ENCODE peak calls at places on chromosomes 3 and 15, in ten cellular contexts. One of them, this sample, is unnamed.

GRCh38 chr3:124701687-124702086 is 28.6 kb upstream of the UMPS start:
- DNase-seq in progenitor cell of endocrine pancreas: no peak
- DNase-seq in Peyer's patch: no peak
- DNase-seq in GM20000: no peak
- DNase-seq in neural crest cell: no peak
- DNase-seq in left lung: no peak
- DNase-seq in cardiac fibroblast: peak
- DNase-seq in fibroblast of lung: peak
- DNase-seq in upper lobe of right lung: no peak
- DNase-seq in brain microvascular endothelial cell: peak
- DNase-seq in this sample: peak

GRCh38 chr3:94735354-94735753 is 672.5 kb downstream of the NSUN3 start:
- DNase-seq in progenitor cell of endocrine pancreas: no peak
- DNase-seq in Peyer's patch: no peak
- DNase-seq in GM20000: no peak
- DNase-seq in neural crest cell: no peak
- DNase-seq in left lung: no peak
- DNase-seq in cardiac fibroblast: no peak
- DNase-seq in fibroblast of lung: no peak
- DNase-seq in upper lobe of right lung: no peak
- DNase-seq in brain microvascular endothelial cell: no peak
- DNase-seq in this sample: no peak

GRCh38 chr15:73922186-73923151 is 3.8 kb upstream of the LOXL1 start:
- DNase-seq in progenitor cell of endocrine pancreas: no peak
- DNase-seq in Peyer's patch: peak
- DNase-seq in GM20000: no peak
- DNase-seq in neural crest cell: no peak
- DNase-seq in left lung: peak
- DNase-seq in cardiac fibroblast: peak
- DNase-seq in fibroblast of lung: peak
- DNase-seq in upper lobe of right lung: no peak
- DNase-seq in brain microvascular endothelial cell: peak
- DNase-seq in this sample: peak

GRCh38 chr3:195758721-195759353 is 38.1 kb downstream of the MUC20 start:
- DNase-seq in progenitor cell of endocrine pancreas: no peak
- DNase-seq in Peyer's patch: peak
- DNase-seq in GM20000: no peak
- DNase-seq in neural crest cell: no peak
- DNase-seq in left lung: no peak
- DNase-seq in cardiac fibroblast: no peak
- DNase-seq in fibroblast of lung: no peak
- DNase-seq in upper lobe of right lung: peak
- DNase-seq in brain microvascular endothelial cell: no peak
- DNase-seq in this sample: no peak

GRCh38 chr3:33201195-33201594 is 17.4 kb downstream of the SUSD5 start:
- DNase-seq in progenitor cell of endocrine pancreas: no peak
- DNase-seq in Peyer's patch: no peak
- DNase-seq in GM20000: no peak
- DNase-seq in neural crest cell: no peak
- DNase-seq in left lung: no peak
- DNase-seq in cardiac fibroblast: no peak
- DNase-seq in fibroblast of lung: no peak
- DNase-seq in upper lobe of right lung: no peak
- DNase-seq in brain microvascular endothelial cell: no peak
- DNase-seq in this sample: no peak

GRCh38 chr15:58472821-58473581 is 41.2 kb downstream of the LIPC start:
- DNase-seq in progenitor cell of endocrine pancreas: no peak
- DNase-seq in Peyer's patch: no peak
- DNase-seq in GM20000: no peak
- DNase-seq in neural crest cell: no peak
- DNase-seq in left lung: no peak
- DNase-seq in cardiac fibroblast: peak
- DNase-seq in fibroblast of lung: peak
- DNase-seq in upper lobe of right lung: no peak
- DNase-seq in brain microvascular endothelial cell: no peak
- DNase-seq in this sample: no peak

GRCh38 chr3:107855710-107856109 is 235.1 kb downstream of the CD47 start:
- DNase-seq in progenitor cell of endocrine pancreas: no peak
- DNase-seq in Peyer's patch: no peak
- DNase-seq in GM20000: no peak
- DNase-seq in neural crest cell: no peak
- DNase-seq in left lung: no peak
- DNase-seq in cardiac fibroblast: peak
- DNase-seq in fibroblast of lung: peak
- DNase-seq in upper lobe of right lung: no peak
- DNase-seq in brain microvascular endothelial cell: peak
- DNase-seq in this sample: peak

GRCh38 chr3:24305795-24306467 is 188.7 kb downstream of the THRB start:
- DNase-seq in progenitor cell of endocrine pancreas: no peak
- DNase-seq in Peyer's patch: no peak
- DNase-seq in GM20000: no peak
- DNase-seq in neural crest cell: no peak
- DNase-seq in left lung: no peak
- DNase-seq in cardiac fibroblast: no peak
- DNase-seq in fibroblast of lung: peak
- DNase-seq in upper lobe of right lung: no peak
- DNase-seq in brain microvascular endothelial cell: no peak
- DNase-seq in this sample: peak

GRCh38 chr15:61621146-61621545 is 392.0 kb upstream of the RORA start:
- DNase-seq in progenitor cell of endocrine pancreas: peak
- DNase-seq in Peyer's patch: no peak
- DNase-seq in GM20000: peak
- DNase-seq in neural crest cell: peak
- DNase-seq in left lung: no peak
- DNase-seq in cardiac fibroblast: peak
- DNase-seq in fibroblast of lung: no peak
- DNase-seq in upper lobe of right lung: no peak
- DNase-seq in brain microvascular endothelial cell: no peak
- DNase-seq in this sample: no peak
- TF ChIP-seq CTCF in progenitor cell of endocrine pancreas: peak
- TF ChIP-seq CTCF in Peyer's patch: peak
- TF ChIP-seq CTCF in GM20000: peak
- TF ChIP-seq CTCF in neural crest cell: peak
- TF ChIP-seq CTCF in left lung: no peak
- TF ChIP-seq CTCF in cardiac fibroblast: peak
- TF ChIP-seq CTCF in fibroblast of lung: no peak
- TF ChIP-seq CTCF in upper lobe of right lung: peak
- TF ChIP-seq CTCF in brain microvascular endothelial cell: peak
- TF ChIP-seq CTCF in this sample: no peak

GRCh38 chr3:10940106-10940505 is 52.4 kb upstream of the SLC6A1 start:
- DNase-seq in progenitor cell of endocrine pancreas: no peak
- DNase-seq in Peyer's patch: peak
- DNase-seq in GM20000: no peak
- DNase-seq in neural crest cell: no peak
- DNase-seq in left lung: no peak
- DNase-seq in cardiac fibroblast: no peak
- DNase-seq in fibroblast of lung: no peak
- DNase-seq in upper lobe of right lung: peak
- DNase-seq in brain microvascular endothelial cell: no peak
- DNase-seq in this sample: no peak

GRCh38 chr3:10939556-10939955 is 53.0 kb upstream of the SLC6A1 start:
- DNase-seq in progenitor cell of endocrine pancreas: no peak
- DNase-seq in Peyer's patch: peak
- DNase-seq in GM20000: no peak
- DNase-seq in neural crest cell: no peak
- DNase-seq in left lung: no peak
- DNase-seq in cardiac fibroblast: no peak
- DNase-seq in fibroblast of lung: no peak
- DNase-seq in upper lobe of right lung: peak
- DNase-seq in brain microvascular endothelial cell: no peak
- DNase-seq in this sample: no peak

GRCh38 chr3:10942806-10943205 is 49.7 kb upstream of the SLC6A1 start:
- DNase-seq in progenitor cell of endocrine pancreas: no peak
- DNase-seq in Peyer's patch: no peak
- DNase-seq in GM20000: no peak
- DNase-seq in neural crest cell: no peak
- DNase-seq in left lung: no peak
- DNase-seq in cardiac fibroblast: no peak
- DNase-seq in fibroblast of lung: no peak
- DNase-seq in upper lobe of right lung: no peak
- DNase-seq in brain microvascular endothelial cell: no peak
- DNase-seq in this sample: no peak

GRCh38 chr3:10944866-10945265 is 47.7 kb upstream of the SLC6A1 start:
- DNase-seq in progenitor cell of endocrine pancreas: no peak
- DNase-seq in Peyer's patch: peak
- DNase-seq in GM20000: no peak
- DNase-seq in neural crest cell: no peak
- DNase-seq in left lung: no peak
- DNase-seq in cardiac fibroblast: no peak
- DNase-seq in fibroblast of lung: no peak
- DNase-seq in upper lobe of right lung: peak
- DNase-seq in brain microvascular endothelial cell: no peak
- DNase-seq in this sample: no peak

DNA sequence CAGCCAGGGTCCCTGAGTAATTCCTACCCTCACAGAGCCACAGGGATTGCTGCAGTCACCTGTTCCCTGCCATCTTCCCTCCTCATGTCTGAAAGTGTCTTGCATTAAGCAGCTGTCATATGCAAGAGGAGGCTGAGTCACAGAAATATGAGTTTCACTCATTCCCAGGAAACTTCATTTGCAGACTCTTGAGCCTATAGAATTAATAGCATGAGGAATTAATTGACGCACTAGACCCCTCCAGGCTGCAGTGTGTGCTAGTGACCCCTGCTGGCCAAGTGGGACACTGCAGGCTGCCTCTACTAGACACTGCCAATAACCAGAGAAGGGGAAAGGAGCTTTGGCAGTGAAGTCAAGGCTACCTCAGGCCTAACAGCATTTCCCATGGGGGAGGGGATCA is 50.6 kb upstream of the SLC6A1 start:
- DNase-seq in progenitor cell of endocrine pancreas: no peak
- DNase-seq in Peyer's patch: peak
- DNase-seq in GM20000: no peak
- DNase-seq in neural crest cell: peak
- DNase-seq in left lung: no peak
- DNase-seq in cardiac fibroblast: peak
- DNase-seq in fibroblast of lung: no peak
- DNase-seq in upper lobe of right lung: peak
- DNase-seq in brain microvascular endothelial cell: no peak
- DNase-seq in this sample: no peak
- TF ChIP-seq CTCF in progenitor cell of endocrine pancreas: peak
- TF ChIP-seq CTCF in Peyer's patch: no peak
- TF ChIP-seq CTCF in GM20000: peak
- TF ChIP-seq CTCF in neural crest cell: peak
- TF ChIP-seq CTCF in left lung: peak
- TF ChIP-seq CTCF in cardiac fibroblast: peak
- TF ChIP-seq CTCF in fibroblast of lung: peak
- TF ChIP-seq CTCF in upper lobe of right lung: peak
- TF ChIP-seq CTCF in brain microvascular endothelial cell: peak
- TF ChIP-seq CTCF in this sample: peak

GRCh38 chr3:61876797-61877196 is 315.4 kb downstream of the PTPRG start:
- DNase-seq in progenitor cell of endocrine pancreas: no peak
- DNase-seq in Peyer's patch: no peak
- DNase-seq in GM20000: no peak
- DNase-seq in neural crest cell: no peak
- DNase-seq in left lung: no peak
- DNase-seq in cardiac fibroblast: peak
- DNase-seq in fibroblast of lung: peak
- DNase-seq in upper lobe of right lung: no peak
- DNase-seq in brain microvascular endothelial cell: no peak
- DNase-seq in this sample: peak

GRCh38 chr3:61875976-61876671 is 314.8 kb downstream of the PTPRG start:
- DNase-seq in progenitor cell of endocrine pancreas: no peak
- DNase-seq in Peyer's patch: no peak
- DNase-seq in GM20000: no peak
- DNase-seq in neural crest cell: no peak
- DNase-seq in left lung: no peak
- DNase-seq in cardiac fibroblast: no peak
- DNase-seq in fibroblast of lung: no peak
- DNase-seq in upper lobe of right lung: no peak
- DNase-seq in brain microvascular endothelial cell: no peak
- DNase-seq in this sample: no peak

GRCh38 chr3:61875073-61875472 is 313.7 kb downstream of the PTPRG start:
- DNase-seq in progenitor cell of endocrine pancreas: no peak
- DNase-seq in Peyer's patch: no peak
- DNase-seq in GM20000: no peak
- DNase-seq in neural crest cell: no peak
- DNase-seq in left lung: no peak
- DNase-seq in cardiac fibroblast: peak
- DNase-seq in fibroblast of lung: peak
- DNase-seq in upper lobe of right lung: no peak
- DNase-seq in brain microvascular endothelial cell: peak
- DNase-seq in this sample: peak

GRCh38 chr3:61875488-61875887 is 314.1 kb downstream of the PTPRG start:
- DNase-seq in progenitor cell of endocrine pancreas: no peak
- DNase-seq in Peyer's patch: no peak
- DNase-seq in GM20000: no peak
- DNase-seq in neural crest cell: no peak
- DNase-seq in left lung: no peak
- DNase-seq in cardiac fibroblast: no peak
- DNase-seq in fibroblast of lung: no peak
- DNase-seq in upper lobe of right lung: no peak
- DNase-seq in brain microvascular endothelial cell: no peak
- DNase-seq in this sample: no peak

DNA sequence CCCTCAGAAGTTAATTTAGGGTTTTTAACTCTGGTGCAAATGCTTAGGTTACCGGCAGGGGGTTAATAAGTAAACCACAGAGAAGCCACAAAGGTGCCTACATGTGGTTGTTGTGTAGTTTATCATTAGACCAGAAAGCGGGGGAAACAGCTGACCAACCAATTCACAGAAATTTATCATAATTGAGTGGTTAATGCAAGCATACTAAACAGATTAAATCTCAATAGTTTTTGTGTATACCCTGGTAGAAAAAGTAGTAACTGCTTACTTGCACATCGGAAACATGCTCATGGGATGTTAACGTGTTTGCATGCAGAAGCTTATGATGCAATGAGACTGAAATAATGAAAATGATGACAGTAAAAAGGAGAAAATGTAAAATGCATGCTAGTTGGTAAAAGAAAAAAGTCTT is 316.0 kb downstream of the PTPRG start:
- DNase-seq in progenitor cell of endocrine pancreas: no peak
- DNase-seq in Peyer's patch: no peak
- DNase-seq in GM20000: peak
- DNase-seq in neural crest cell: no peak
- DNase-seq in left lung: no peak
- DNase-seq in cardiac fibroblast: peak
- DNase-seq in fibroblast of lung: peak
- DNase-seq in upper lobe of right lung: no peak
- DNase-seq in brain microvascular endothelial cell: no peak
- DNase-seq in this sample: peak
- TF ChIP-seq CTCF in progenitor cell of endocrine pancreas: peak
- TF ChIP-seq CTCF in Peyer's patch: peak
- TF ChIP-seq CTCF in GM20000: no peak
- TF ChIP-seq CTCF in neural crest cell: peak
- TF ChIP-seq CTCF in left lung: no peak
- TF ChIP-seq CTCF in cardiac fibroblast: peak
- TF ChIP-seq CTCF in fibroblast of lung: no peak
- TF ChIP-seq CTCF in upper lobe of right lung: no peak
- TF ChIP-seq CTCF in brain microvascular endothelial cell: peak
- TF ChIP-seq CTCF in this sample: peak

DNA sequence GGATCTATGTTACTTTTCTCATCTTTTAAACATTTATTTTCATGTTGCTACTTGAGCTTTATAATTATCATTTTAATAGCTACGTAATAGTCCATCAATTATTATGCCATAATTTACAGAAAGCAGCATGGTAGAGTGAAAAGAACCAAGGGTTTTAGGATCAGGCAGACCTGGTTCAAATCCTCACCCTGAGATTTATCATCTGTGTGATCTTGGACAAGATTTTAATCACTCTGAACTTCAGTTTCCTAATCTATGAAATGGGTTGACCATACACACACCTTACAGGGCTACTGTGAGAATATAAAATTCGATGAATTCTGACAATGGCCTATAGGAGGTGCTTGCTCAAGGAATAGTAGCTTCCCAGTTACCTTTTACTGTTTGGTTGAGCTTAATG is 27.1 kb downstream of the BOC start:
- DNase-seq in progenitor cell of endocrine pancreas: no peak
- DNase-seq in Peyer's patch: no peak
- DNase-seq in GM20000: no peak
- DNase-seq in neural crest cell: no peak
- DNase-seq in left lung: no peak
- DNase-seq in cardiac fibroblast: no peak
- DNase-seq in fibroblast of lung: no peak
- DNase-seq in upper lobe of right lung: no peak
- DNase-seq in brain microvascular endothelial cell: no peak
- DNase-seq in this sample: no peak
- TF ChIP-seq CTCF in progenitor cell of endocrine pancreas: no peak
- TF ChIP-seq CTCF in Peyer's patch: no peak
- TF ChIP-seq CTCF in GM20000: no peak
- TF ChIP-seq CTCF in neural crest cell: peak
- TF ChIP-seq CTCF in left lung: no peak
- TF ChIP-seq CTCF in cardiac fibroblast: no peak
- TF ChIP-seq CTCF in fibroblast of lung: no peak
- TF ChIP-seq CTCF in upper lobe of right lung: no peak
- TF ChIP-seq CTCF in brain microvascular endothelial cell: no peak
- TF ChIP-seq CTCF in this sample: no peak

This sample was measured in fibroblast of the aortic adventitia.